ENCODE peak calls at places on chromosome 14, in five cellular contexts. F is EH, Z is T-helper 9 cell, I is prostate gland, Y is NCI-H1436. Q is an unnamed sample.

GRCh38 chr14:65019944-65020566 is 33.4 kb downstream of the FNTB start:
- DNase-seq in F (peak), Z (no peak), I (peak), Y (no peak), Q (peak)

GRCh38 chr14:59540852-59541251 is 35.8 kb downstream of the CCDC175 start:
- DNase-seq in F (no peak), Z (no peak), I (no peak), Y (no peak), Q (no peak)

GRCh38 chr14:67417633-67418032 is 5.7 kb upstream of the PLEK2 start:
- DNase-seq in F (peak), Z (no peak), I (no peak), Y (no peak), Q (no peak)

GRCh38 chr14:86999076-86999475 is 993.9 kb downstream of the GALC start:
- DNase-seq in F (peak), Z (no peak), I (no peak), Y (no peak), Q (no peak)

GRCh38 chr14:73610692-73611091 is 1.6 kb upstream of the ACOT6 start:
- DNase-seq in F (peak), Z (no peak), I (no peak), Y (no peak), Q (no peak)

GRCh38 chr14:23483216-23483854 is 13.8 kb downstream of the NGDN start:
- DNase-seq in F (peak), Z (no peak), I (no peak), Y (peak), Q (peak)

GRCh38 chr14:100714205-100714781 is 12.4 kb upstream of the DLK1 start:
- DNase-seq in F (peak), Z (no peak), I (no peak), Y (peak), Q (no peak)

GRCh38 chr14:105937253-105938054 is 411.1 kb downstream of the TMEM121 start:
- DNase-seq in F (no peak), Z (no peak), I (no peak), Y (no peak), Q (no peak)

GRCh38 chr14:99671230-99672224 is 12.6 kb upstream of the CYP46A1 start:
- DNase-seq in F (no peak), Z (no peak), I (no peak), Y (no peak), Q (no peak)

GRCh38 chr14:39988939-39989338 is 556.7 kb upstream of the FBXO33 start:
- DNase-seq in F (no peak), Z (no peak), I (no peak), Y (peak), Q (no peak)

GRCh38 chr14:103007555-103007954 is 49.8 kb downstream of the CDC42BPB start:
- DNase-seq in F (no peak), Z (no peak), I (no peak), Y (no peak), Q (no peak)

Q was measured in brain microvascular endothelial cell.